ENCODE peak calls at places on chromosomes 12 and 14, in six cellular contexts. C, T, M, F, K and X are unnamed samples.

GRCh38 chr12:108117163-108117849 is 11.8 kb upstream of the WSCD2 start:
- DNase-seq in K (no peak), C (no peak), T (no peak), M (no peak), F (no peak), X (no peak)

GRCh38 chr12:3315201-3315661 is 175.8 kb upstream of the PRMT8 start:
- DNase-seq in M (no peak), C (peak), F (peak), T (no peak), K (no peak), X (peak)

GRCh38 chr12:45336762-45337596 is 121.1 kb downstream of the ANO6 start:
- DNase-seq in F (peak), C (peak), M (no peak), T (no peak), K (no peak), X (peak)

GRCh38 chr14:22838631-22839041 is 2.3 kb downstream of the MMP14 start:
- DNase-seq in M (no peak), C (no peak), F (no peak), K (no peak), T (peak), X (no peak)

GRCh38 chr12:67366530-67367196 is 97.5 kb downstream of the CAND1 start:
- DNase-seq in F (peak), M (no peak), C (peak), K (no peak), T (no peak), X (peak)

GRCh38 chr12:45669093-45669492 is 60.4 kb upstream of the ARID2 start:
- DNase-seq in F (no peak), M (no peak), C (no peak), K (no peak), T (no peak), X (no peak)

GRCh38 chr12:120917748-120918147 is 13.6 kb upstream of the SPPL3 start:
- DNase-seq in M (no peak), K (no peak), T (no peak), F (no peak), C (no peak), X (no peak)

GRCh38 chr14:98069712-98070133 is 1202.3 kb downstream of the BCL11B start:
- DNase-seq in M (peak), C (no peak), F (no peak), K (no peak), T (no peak), X (peak)

GRCh38 chr12:132438726-132439125 is 51.2 kb upstream of the FBRSL1 start:
- DNase-seq in K (no peak), C (no peak), M (no peak), F (no peak), T (no peak), X (no peak)

GRCh38 chr12:72110814-72111615 is 161.2 kb upstream of the TRHDE start:
- DNase-seq in F (no peak), T (no peak), M (no peak), C (no peak), K (no peak), X (no peak)

GRCh38 chr14:91315844-91316267 is 71.4 kb upstream of the GPR68 start:
- DNase-seq in M (no peak), K (no peak), C (no peak), F (no peak), T (no peak), X (no peak)

GRCh38 chr12:123085730-123086487 is 65.0 kb downstream of the PITPNM2 start:
- DNase-seq in M (no peak), T (no peak), K (no peak), C (no peak), F (peak), X (peak)

GRCh38 chr14:103142903-103143302 is 19.6 kb downstream of the TNFAIP2 start:
- DNase-seq in K (no peak), T (no peak), C (no peak), F (no peak), M (no peak), X (no peak)

GRCh38 chr14:103140316-103141109 is 17.3 kb downstream of the TNFAIP2 start:
- DNase-seq in K (no peak), F (no peak), C (no peak), M (no peak), T (no peak), X (no peak)

GRCh38 chr14:103141117-103141796 is 18.0 kb downstream of the TNFAIP2 start:
- DNase-seq in T (no peak), K (no peak), C (no peak), F (no peak), M (peak), X (peak)

GRCh38 chr14:103143535-103143934 is 20.3 kb downstream of the TNFAIP2 start:
- DNase-seq in M (no peak), C (no peak), T (no peak), K (no peak), F (peak), X (peak)

DNA sequence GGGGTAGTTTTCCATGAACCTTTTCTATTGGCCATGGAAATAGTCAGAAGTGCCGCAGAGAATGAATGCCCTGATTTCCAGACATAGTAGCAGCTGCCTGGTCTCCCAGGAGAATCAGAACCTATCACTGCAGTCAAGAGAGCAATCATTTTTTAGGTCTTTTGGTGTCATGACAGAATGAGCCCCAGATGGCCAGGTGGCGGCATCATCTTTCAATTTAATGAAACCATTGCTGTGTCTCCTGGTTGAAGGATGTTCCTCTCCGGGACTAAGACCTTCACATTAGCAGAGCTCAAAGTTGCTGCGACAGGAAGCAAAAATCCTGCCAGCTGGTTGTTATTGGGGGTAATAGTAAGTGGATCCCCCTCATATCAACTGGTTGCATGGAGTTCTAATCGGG is 18.8 kb downstream of the TNFAIP2 start:
- DNase-seq in C (no peak), T (no peak), M (no peak), F (no peak), K (no peak), X (no peak)
- TF ChIP-seq CTCF in C (no peak), T (no peak), M (no peak), F (no peak), K (no peak), X (no peak)

DNA sequence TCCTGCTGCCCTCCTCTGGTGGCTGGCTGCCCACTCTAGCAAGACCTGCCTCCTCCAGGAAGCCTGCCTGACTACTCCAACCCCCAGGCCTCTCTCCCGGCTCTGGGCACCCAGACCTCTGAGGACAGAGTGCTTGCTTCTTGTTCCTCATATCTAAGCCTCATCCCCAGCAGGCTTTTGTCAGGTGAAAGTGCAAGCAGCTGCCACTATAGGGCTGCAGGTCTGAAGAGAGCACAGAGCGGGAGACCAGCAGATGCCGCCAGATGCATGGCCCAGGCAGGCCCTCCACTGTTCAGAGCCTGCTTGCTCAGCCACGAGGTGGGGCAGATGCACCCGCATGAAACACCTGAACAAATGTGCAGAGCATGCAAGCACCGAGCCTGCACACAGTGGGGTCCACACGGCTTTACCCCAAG is 73.0 kb downstream of the SERPINA3 start:
- DNase-seq in K (no peak), M (no peak), F (no peak), T (peak), C (no peak), X (no peak)
- TF ChIP-seq CTCF in K (no peak), M (no peak), F (no peak), T (no peak), C (no peak), X (no peak)

GRCh38 chr12:30823140-30823669 is 68.5 kb upstream of the CAPRIN2 start:
- DNase-seq in M (peak), T (no peak), K (peak), C (no peak), F (no peak), X (no peak)
- TF ChIP-seq CTCF in M (peak), T (no peak), K (peak), C (peak), F (peak), X (no peak)

GRCh38 chr12:62435337-62436163 is 31.1 kb upstream of the MON2 start:
- DNase-seq in K (peak), F (peak), C (peak), T (no peak), M (peak), X (peak)
- TF ChIP-seq CTCF in K (peak), F (peak), C (peak), T (peak), M (peak), X (peak)

GRCh38 chr12:55092579-55092978 is 33.6 kb upstream of the OR9K2 start:
- DNase-seq in M (no peak), F (no peak), T (no peak), C (no peak), K (no peak), X (no peak)
- TF ChIP-seq CTCF in M (no peak), F (no peak), T (no peak), C (no peak), K (peak), X (no peak)